ENCODE peak calls at places on chromosomes 1 and 21, in seven cellular contexts. One of them, this sample, is unnamed.

GRCh38 chr1:206497363-206497762 is 10.0 kb upstream of the RASSF5 start:
- DNase-seq in AG10803: no peak
- DNase-seq in fibroblast of mammary gland: no peak
- DNase-seq in tibial artery: no peak
- DNase-seq in spleen: peak
- DNase-seq in stomach: no peak
- DNase-seq in cardiac muscle cell: no peak
- DNase-seq in this sample: no peak

GRCh38 chr1:30088594-30089556 is 634.5 kb downstream of the MATN1 start:
- DNase-seq in tibial artery: no peak
- DNase-seq in fibroblast of mammary gland: no peak
- DNase-seq in spleen: no peak
- DNase-seq in stomach: no peak
- DNase-seq in AG10803: no peak
- DNase-seq in cardiac muscle cell: peak
- DNase-seq in this sample: no peak

GRCh38 chr21:41993744-41994143 is 16.4 kb downstream of the ZBTB21 start:
- DNase-seq in AG10803: peak
- DNase-seq in tibial artery: no peak
- DNase-seq in fibroblast of mammary gland: peak
- DNase-seq in stomach: no peak
- DNase-seq in cardiac muscle cell: peak
- DNase-seq in spleen: no peak
- DNase-seq in this sample: no peak

GRCh38 chr1:161185282-161185682 is 8.0 kb upstream of the B4GALT3 start:
- DNase-seq in cardiac muscle cell: peak
- DNase-seq in fibroblast of mammary gland: peak
- DNase-seq in tibial artery: peak
- DNase-seq in AG10803: peak
- DNase-seq in stomach: peak
- DNase-seq in spleen: peak
- DNase-seq in this sample: no peak

GRCh38 chr1:3034728-3035610 is 13.7 kb downstream of the ACTRT2 start:
- DNase-seq in fibroblast of mammary gland: no peak
- DNase-seq in cardiac muscle cell: no peak
- DNase-seq in spleen: peak
- DNase-seq in stomach: no peak
- DNase-seq in tibial artery: peak
- DNase-seq in AG10803: no peak
- DNase-seq in this sample: no peak

GRCh38 chr1:230867903-230868735 is at the start of gene C1orf198:
- DNase-seq in stomach: peak
- DNase-seq in AG10803: no peak
- DNase-seq in cardiac muscle cell: peak
- DNase-seq in fibroblast of mammary gland: no peak
- DNase-seq in tibial artery: peak
- DNase-seq in spleen: peak
- DNase-seq in this sample: no peak

GRCh38 chr1:150660584-150660983 is 31.2 kb upstream of the ENSA start:
- DNase-seq in cardiac muscle cell: no peak
- DNase-seq in spleen: no peak
- DNase-seq in AG10803: no peak
- DNase-seq in tibial artery: no peak
- DNase-seq in fibroblast of mammary gland: no peak
- DNase-seq in stomach: no peak
- DNase-seq in this sample: no peak

GRCh38 chr1:111596499-111596898 is 23.1 kb upstream of the RAP1A start:
- DNase-seq in AG10803: no peak
- DNase-seq in spleen: peak
- DNase-seq in cardiac muscle cell: no peak
- DNase-seq in stomach: peak
- DNase-seq in fibroblast of mammary gland: no peak
- DNase-seq in tibial artery: no peak
- DNase-seq in this sample: no peak

GRCh38 chr1:152533327-152533938 is 19.2 kb downstream of the CRCT1 start:
- DNase-seq in spleen: no peak
- DNase-seq in AG10803: peak
- DNase-seq in tibial artery: no peak
- DNase-seq in fibroblast of mammary gland: peak
- DNase-seq in cardiac muscle cell: peak
- DNase-seq in stomach: no peak
- DNase-seq in this sample: peak

GRCh38 chr1:93446837-93447451 is 974 bp upstream of the FNBP1L start:
- DNase-seq in cardiac muscle cell: peak
- DNase-seq in stomach: peak
- DNase-seq in fibroblast of mammary gland: peak
- DNase-seq in spleen: no peak
- DNase-seq in tibial artery: no peak
- DNase-seq in AG10803: no peak
- DNase-seq in this sample: no peak

GRCh38 chr21:16420086-16420724 is 690.4 kb downstream of the USP25 start:
- DNase-seq in spleen: no peak
- DNase-seq in cardiac muscle cell: peak
- DNase-seq in tibial artery: peak
- DNase-seq in fibroblast of mammary gland: peak
- DNase-seq in stomach: peak
- DNase-seq in AG10803: peak
- DNase-seq in this sample: peak

GRCh38 chr1:6445062-6445763 is 20.6 kb downstream of the ESPN start:
- DNase-seq in stomach: peak
- DNase-seq in fibroblast of mammary gland: peak
- DNase-seq in tibial artery: no peak
- DNase-seq in cardiac muscle cell: peak
- DNase-seq in spleen: no peak
- DNase-seq in AG10803: peak
- DNase-seq in this sample: no peak

GRCh38 chr1:224427346-224427745 is 7.3 kb downstream of the WDR26 start:
- DNase-seq in spleen: no peak
- DNase-seq in cardiac muscle cell: peak
- DNase-seq in fibroblast of mammary gland: peak
- DNase-seq in AG10803: peak
- DNase-seq in stomach: no peak
- DNase-seq in tibial artery: no peak
- DNase-seq in this sample: no peak

GRCh38 chr21:32482565-32483292 is 70.2 kb downstream of the EVA1C start:
- DNase-seq in AG10803: no peak
- DNase-seq in cardiac muscle cell: no peak
- DNase-seq in tibial artery: no peak
- DNase-seq in fibroblast of mammary gland: no peak
- DNase-seq in spleen: no peak
- DNase-seq in stomach: no peak
- DNase-seq in this sample: no peak

GRCh38 chr1:184368354-184368753 is 18.5 kb upstream of the C1orf21 start:
- DNase-seq in stomach: no peak
- DNase-seq in cardiac muscle cell: no peak
- DNase-seq in fibroblast of mammary gland: no peak
- DNase-seq in AG10803: no peak
- DNase-seq in spleen: no peak
- DNase-seq in tibial artery: no peak
- DNase-seq in this sample: no peak

GRCh38 chr1:184370850-184371249 is 16.0 kb upstream of the C1orf21 start:
- DNase-seq in tibial artery: no peak
- DNase-seq in fibroblast of mammary gland: no peak
- DNase-seq in cardiac muscle cell: no peak
- DNase-seq in AG10803: no peak
- DNase-seq in stomach: no peak
- DNase-seq in spleen: no peak
- DNase-seq in this sample: no peak

GRCh38 chr1:184365699-184366098 is 21.1 kb upstream of the C1orf21 start:
- DNase-seq in cardiac muscle cell: no peak
- DNase-seq in fibroblast of mammary gland: no peak
- DNase-seq in AG10803: no peak
- DNase-seq in stomach: no peak
- DNase-seq in spleen: no peak
- DNase-seq in tibial artery: no peak
- DNase-seq in this sample: no peak

GRCh38 chr1:184367427-184368038 is 19.3 kb upstream of the C1orf21 start:
- DNase-seq in spleen: no peak
- DNase-seq in fibroblast of mammary gland: no peak
- DNase-seq in cardiac muscle cell: no peak
- DNase-seq in tibial artery: no peak
- DNase-seq in stomach: no peak
- DNase-seq in AG10803: no peak
- DNase-seq in this sample: no peak

GRCh38 chr1:184366992-184367391 is 19.8 kb upstream of the C1orf21 start:
- DNase-seq in fibroblast of mammary gland: peak
- DNase-seq in tibial artery: no peak
- DNase-seq in AG10803: no peak
- DNase-seq in stomach: no peak
- DNase-seq in cardiac muscle cell: peak
- DNase-seq in spleen: no peak
- DNase-seq in this sample: no peak
- H3K4me3 ChIP-seq in fibroblast of mammary gland: no peak
- H3K4me3 ChIP-seq in tibial artery: no peak
- H3K4me3 ChIP-seq in AG10803: no peak
- H3K4me3 ChIP-seq in stomach: no peak
- H3K4me3 ChIP-seq in cardiac muscle cell: no peak
- H3K4me3 ChIP-seq in spleen: no peak
- H3K4me3 ChIP-seq in this sample: no peak

GRCh38 chr1:235068155-235069121 is 60.2 kb downstream of the TOMM20 start:
- DNase-seq in AG10803: peak
- DNase-seq in stomach: peak
- DNase-seq in tibial artery: no peak
- DNase-seq in cardiac muscle cell: no peak
- DNase-seq in fibroblast of mammary gland: peak
- DNase-seq in spleen: no peak
- DNase-seq in this sample: peak
- H3K4me3 ChIP-seq in AG10803: no peak
- H3K4me3 ChIP-seq in stomach: no peak
- H3K4me3 ChIP-seq in tibial artery: no peak
- H3K4me3 ChIP-seq in cardiac muscle cell: no peak
- H3K4me3 ChIP-seq in fibroblast of mammary gland: no peak
- H3K4me3 ChIP-seq in spleen: no peak
- H3K4me3 ChIP-seq in this sample: no peak

DNA sequence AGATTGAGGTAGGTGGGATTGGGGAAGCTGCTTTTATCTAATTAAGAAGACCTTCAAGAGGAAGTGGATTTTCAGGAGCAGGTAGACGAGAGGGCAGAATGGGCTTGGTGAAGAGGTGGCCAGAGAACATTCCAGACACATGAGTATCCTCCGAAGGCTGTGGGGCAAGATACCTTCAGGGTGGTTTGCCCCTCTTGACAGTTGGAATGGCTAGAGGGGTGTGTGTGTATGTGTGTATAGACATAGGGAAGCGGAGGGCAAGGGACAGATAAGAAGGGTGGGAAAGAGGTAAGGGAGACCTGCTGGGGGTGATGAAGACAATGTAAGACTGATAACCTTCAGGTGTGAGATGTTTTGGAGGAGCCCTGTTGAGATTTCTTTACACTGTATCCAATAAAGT is 46.8 kb upstream of the TSPAN2 start:
- DNase-seq in stomach: no peak
- DNase-seq in tibial artery: no peak
- DNase-seq in AG10803: peak
- DNase-seq in spleen: no peak
- DNase-seq in cardiac muscle cell: no peak
- DNase-seq in fibroblast of mammary gland: no peak
- DNase-seq in this sample: no peak
- H3K4me3 ChIP-seq in stomach: no peak
- H3K4me3 ChIP-seq in tibial artery: no peak
- H3K4me3 ChIP-seq in AG10803: no peak
- H3K4me3 ChIP-seq in spleen: no peak
- H3K4me3 ChIP-seq in cardiac muscle cell: no peak
- H3K4me3 ChIP-seq in fibroblast of mammary gland: no peak
- H3K4me3 ChIP-seq in this sample: no peak

GRCh38 chr1:227729144-227729880 is 5.8 kb downstream of the JMJD4 start:
- DNase-seq in spleen: no peak
- DNase-seq in fibroblast of mammary gland: no peak
- DNase-seq in tibial artery: no peak
- DNase-seq in stomach: no peak
- DNase-seq in AG10803: no peak
- DNase-seq in cardiac muscle cell: no peak
- DNase-seq in this sample: no peak
- H3K4me3 ChIP-seq in spleen: peak
- H3K4me3 ChIP-seq in fibroblast of mammary gland: no peak
- H3K4me3 ChIP-seq in tibial artery: peak
- H3K4me3 ChIP-seq in stomach: peak
- H3K4me3 ChIP-seq in AG10803: no peak
- H3K4me3 ChIP-seq in cardiac muscle cell: peak
- H3K4me3 ChIP-seq in this sample: peak

GRCh38 chr1:43644558-43644957 is 5.4 kb upstream of the KDM4A start:
- DNase-seq in tibial artery: no peak
- DNase-seq in cardiac muscle cell: no peak
- DNase-seq in AG10803: no peak
- DNase-seq in spleen: no peak
- DNase-seq in fibroblast of mammary gland: no peak
- DNase-seq in stomach: no peak
- DNase-seq in this sample: no peak

GRCh38 chr1:43648448-43648847 is 1.5 kb upstream of the KDM4A start:
- DNase-seq in tibial artery: no peak
- DNase-seq in spleen: no peak
- DNase-seq in stomach: no peak
- DNase-seq in AG10803: peak
- DNase-seq in cardiac muscle cell: peak
- DNase-seq in fibroblast of mammary gland: peak
- DNase-seq in this sample: no peak

GRCh38 chr1:43650306-43650941 is 475 bp downstream of the KDM4A start:
- DNase-seq in fibroblast of mammary gland: peak
- DNase-seq in stomach: peak
- DNase-seq in tibial artery: peak
- DNase-seq in cardiac muscle cell: peak
- DNase-seq in spleen: peak
- DNase-seq in AG10803: peak
- DNase-seq in this sample: peak

GRCh38 chr1:43639990-43640794 is 9.8 kb upstream of the KDM4A start:
- DNase-seq in tibial artery: no peak
- DNase-seq in fibroblast of mammary gland: no peak
- DNase-seq in AG10803: no peak
- DNase-seq in cardiac muscle cell: no peak
- DNase-seq in stomach: no peak
- DNase-seq in spleen: peak
- DNase-seq in this sample: no peak

DNA sequence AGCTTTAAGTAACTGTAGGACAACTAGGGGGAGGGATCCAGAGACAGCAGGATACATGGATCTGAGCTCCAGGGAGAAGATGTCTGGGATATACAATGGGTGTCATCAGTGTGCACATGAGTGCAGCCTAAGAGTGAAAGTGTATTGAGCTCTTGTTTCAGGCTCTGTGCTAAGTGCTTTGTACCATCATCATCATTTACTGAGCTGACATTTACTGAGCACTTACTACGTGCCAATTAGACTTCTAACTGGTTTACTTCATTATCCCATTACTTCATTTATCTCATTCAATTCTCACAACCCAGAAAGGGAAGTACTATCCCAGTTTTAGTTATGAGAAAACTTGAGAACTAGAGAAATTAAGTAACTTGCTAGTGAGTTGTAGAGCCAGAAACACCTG is 4.5 kb upstream of the KDM4A start:
- DNase-seq in spleen: no peak
- DNase-seq in fibroblast of mammary gland: no peak
- DNase-seq in cardiac muscle cell: no peak
- DNase-seq in AG10803: no peak
- DNase-seq in tibial artery: no peak
- DNase-seq in stomach: no peak
- DNase-seq in this sample: no peak
- H3K4me3 ChIP-seq in spleen: no peak
- H3K4me3 ChIP-seq in fibroblast of mammary gland: no peak
- H3K4me3 ChIP-seq in cardiac muscle cell: no peak
- H3K4me3 ChIP-seq in AG10803: no peak
- H3K4me3 ChIP-seq in tibial artery: no peak
- H3K4me3 ChIP-seq in stomach: no peak
- H3K4me3 ChIP-seq in this sample: no peak

GRCh38 chr21:46022551-46023107 is 41.1 kb downstream of the COL6A1 start:
- DNase-seq in AG10803: peak
- DNase-seq in tibial artery: no peak
- DNase-seq in cardiac muscle cell: no peak
- DNase-seq in stomach: no peak
- DNase-seq in spleen: peak
- DNase-seq in fibroblast of mammary gland: peak
- DNase-seq in this sample: no peak
- H3K4me3 ChIP-seq in AG10803: peak
- H3K4me3 ChIP-seq in tibial artery: no peak
- H3K4me3 ChIP-seq in cardiac muscle cell: no peak
- H3K4me3 ChIP-seq in stomach: no peak
- H3K4me3 ChIP-seq in spleen: no peak
- H3K4me3 ChIP-seq in fibroblast of mammary gland: no peak
- H3K4me3 ChIP-seq in this sample: no peak